ENCODE peak calls at places on chromosomes 13 and 19, in six cellular contexts. One of them, this sample, is unnamed.
A peak's percentile ranks its signal among the peaks of the same experiment; 100 is the strongest.

GRCh38 chr19:17421942-17422341 is 2.1 kb downstream of the MVB12A start:
- DNase-seq in substantia nigra: no peak
- DNase-seq in CD4-positive, alpha-beta T cell: no peak
- DNase-seq in progenitor cell of endocrine pancreas: no peak
- DNase-seq in retina: no peak
- DNase-seq in neural crest cell: no peak
- DNase-seq in this sample: no peak

GRCh38 chr13:78609464-78610205 is 6.3 kb upstream of the POU4F1 start:
- DNase-seq in retina: peak; percentile 81
- DNase-seq in neural crest cell: no peak
- DNase-seq in CD4-positive, alpha-beta T cell: no peak
- DNase-seq in substantia nigra: no peak
- DNase-seq in progenitor cell of endocrine pancreas: no peak
- DNase-seq in this sample: no peak

GRCh38 chr13:32746474-32746873 is 160.2 kb downstream of the PDS5B start:
- DNase-seq in retina: no peak
- DNase-seq in CD4-positive, alpha-beta T cell: no peak
- DNase-seq in progenitor cell of endocrine pancreas: no peak
- DNase-seq in substantia nigra: no peak
- DNase-seq in neural crest cell: no peak
- DNase-seq in this sample: no peak

GRCh38 chr19:20078696-20079095 is 896 bp downstream of the ZNF90 start:
- DNase-seq in substantia nigra: no peak
- DNase-seq in progenitor cell of endocrine pancreas: no peak
- DNase-seq in neural crest cell: peak; percentile 9
- DNase-seq in CD4-positive, alpha-beta T cell: no peak
- DNase-seq in retina: peak; percentile 53
- DNase-seq in this sample: no peak

GRCh38 chr19:7815325-7815724 is 14.7 kb upstream of the EVI5L start:
- DNase-seq in substantia nigra: no peak
- DNase-seq in neural crest cell: no peak
- DNase-seq in retina: no peak
- DNase-seq in CD4-positive, alpha-beta T cell: no peak
- DNase-seq in progenitor cell of endocrine pancreas: no peak
- DNase-seq in this sample: no peak

GRCh38 chr13:24165746-24166145 is 5.2 kb downstream of the SPATA13 start:
- DNase-seq in substantia nigra: no peak
- DNase-seq in retina: no peak
- DNase-seq in CD4-positive, alpha-beta T cell: no peak
- DNase-seq in neural crest cell: no peak
- DNase-seq in progenitor cell of endocrine pancreas: no peak
- DNase-seq in this sample: no peak

GRCh38 chr19:6802336-6803035 is 30.0 kb downstream of the VAV1 start:
- DNase-seq in progenitor cell of endocrine pancreas: no peak
- DNase-seq in retina: no peak
- DNase-seq in substantia nigra: no peak
- DNase-seq in neural crest cell: no peak
- DNase-seq in CD4-positive, alpha-beta T cell: peak; percentile 40
- DNase-seq in this sample: no peak

GRCh38 chr13:51797664-51798488 is 6.1 kb downstream of the DHRS12 start:
- DNase-seq in substantia nigra: no peak
- DNase-seq in neural crest cell: no peak
- DNase-seq in progenitor cell of endocrine pancreas: peak; percentile 35
- DNase-seq in retina: peak; percentile 71
- DNase-seq in CD4-positive, alpha-beta T cell: peak; percentile 49
- DNase-seq in this sample: peak; percentile 52

GRCh38 chr19:47022541-47023447 is 3.2 kb downstream of the NPAS1 start:
- DNase-seq in substantia nigra: no peak
- DNase-seq in progenitor cell of endocrine pancreas: no peak
- DNase-seq in retina: peak; percentile 57
- DNase-seq in neural crest cell: no peak
- DNase-seq in CD4-positive, alpha-beta T cell: no peak
- DNase-seq in this sample: no peak

GRCh38 chr19:1098177-1099051 is 3.2 kb upstream of the POLR2E start:
- DNase-seq in substantia nigra: no peak
- DNase-seq in neural crest cell: no peak
- DNase-seq in retina: no peak
- DNase-seq in progenitor cell of endocrine pancreas: no peak
- DNase-seq in CD4-positive, alpha-beta T cell: no peak
- DNase-seq in this sample: no peak

GRCh38 chr13:77299587-77299986 is 27.3 kb downstream of the MYCBP2 start:
- DNase-seq in retina: no peak
- DNase-seq in progenitor cell of endocrine pancreas: no peak
- DNase-seq in substantia nigra: no peak
- DNase-seq in CD4-positive, alpha-beta T cell: no peak
- DNase-seq in neural crest cell: no peak
- DNase-seq in this sample: no peak

GRCh38 chr19:1355258-1355973 is 28.3 kb upstream of the NDUFS7 start:
- DNase-seq in CD4-positive, alpha-beta T cell: no peak
- DNase-seq in neural crest cell: no peak
- DNase-seq in retina: peak; percentile 80
- DNase-seq in substantia nigra: no peak
- DNase-seq in progenitor cell of endocrine pancreas: no peak
- DNase-seq in this sample: no peak

GRCh38 chr13:50417597-50417996 is 402.4 kb downstream of the KCNRG start:
- DNase-seq in retina: no peak
- DNase-seq in neural crest cell: no peak
- DNase-seq in substantia nigra: no peak
- DNase-seq in CD4-positive, alpha-beta T cell: no peak
- DNase-seq in progenitor cell of endocrine pancreas: no peak
- DNase-seq in this sample: no peak

GRCh38 chr19:54460230-54461005 is 3.2 kb downstream of the LENG9 start:
- DNase-seq in retina: no peak
- DNase-seq in substantia nigra: no peak
- DNase-seq in CD4-positive, alpha-beta T cell: no peak
- DNase-seq in progenitor cell of endocrine pancreas: no peak
- DNase-seq in neural crest cell: no peak
- DNase-seq in this sample: no peak

GRCh38 chr19:12801466-12802266 is at the start of the genes PRDX2 and THSD8:
- DNase-seq in neural crest cell: peak; percentile 77
- DNase-seq in progenitor cell of endocrine pancreas: peak; percentile 84
- DNase-seq in CD4-positive, alpha-beta T cell: peak; percentile 80
- DNase-seq in retina: peak; percentile 96
- DNase-seq in substantia nigra: peak; percentile 64
- DNase-seq in this sample: no peak

GRCh38 chr13:93201992-93202558 is 24.5 kb upstream of the GPC6 start:
- DNase-seq in CD4-positive, alpha-beta T cell: no peak
- DNase-seq in retina: no peak
- DNase-seq in neural crest cell: no peak
- DNase-seq in progenitor cell of endocrine pancreas: no peak
- DNase-seq in substantia nigra: no peak
- DNase-seq in this sample: no peak

GRCh38 chr13:99378985-99379734 is 72.0 kb upstream of the GPR183 start:
- DNase-seq in retina: no peak
- DNase-seq in CD4-positive, alpha-beta T cell: no peak
- DNase-seq in neural crest cell: no peak
- DNase-seq in progenitor cell of endocrine pancreas: no peak
- DNase-seq in substantia nigra: no peak
- DNase-seq in this sample: no peak

GRCh38 chr13:34294483-34295129 is 476.7 kb downstream of the RFC3 start:
- DNase-seq in CD4-positive, alpha-beta T cell: no peak
- DNase-seq in substantia nigra: no peak
- DNase-seq in neural crest cell: no peak
- DNase-seq in progenitor cell of endocrine pancreas: no peak
- DNase-seq in retina: no peak
- DNase-seq in this sample: no peak

GRCh38 chr19:19575411-19575810 is 37.3 kb downstream of the CILP2 start:
- DNase-seq in neural crest cell: no peak
- DNase-seq in substantia nigra: no peak
- DNase-seq in progenitor cell of endocrine pancreas: no peak
- DNase-seq in retina: no peak
- DNase-seq in CD4-positive, alpha-beta T cell: no peak
- DNase-seq in this sample: no peak

GRCh38 chr19:7288977-7289376 is 5.2 kb downstream of the INSR start:
- DNase-seq in neural crest cell: no peak
- DNase-seq in CD4-positive, alpha-beta T cell: no peak
- DNase-seq in retina: no peak
- DNase-seq in substantia nigra: no peak
- DNase-seq in progenitor cell of endocrine pancreas: no peak
- DNase-seq in this sample: no peak

GRCh38 chr13:46181799-46182490 is at the start of gene LCP1:
- DNase-seq in CD4-positive, alpha-beta T cell: peak; percentile 63
- DNase-seq in substantia nigra: no peak
- DNase-seq in neural crest cell: no peak
- DNase-seq in retina: no peak
- DNase-seq in progenitor cell of endocrine pancreas: no peak
- DNase-seq in this sample: no peak

GRCh38 chr19:46803555-46803954 is 15.2 kb upstream of the SLC1A5 start:
- DNase-seq in progenitor cell of endocrine pancreas: no peak
- DNase-seq in neural crest cell: no peak
- DNase-seq in retina: no peak
- DNase-seq in substantia nigra: no peak
- DNase-seq in CD4-positive, alpha-beta T cell: no peak
- DNase-seq in this sample: no peak

GRCh38 chr19:12720851-12721655 is 2.7 kb downstream of the TNPO2 start:
- DNase-seq in neural crest cell: no peak
- DNase-seq in CD4-positive, alpha-beta T cell: no peak
- DNase-seq in retina: peak; percentile 59
- DNase-seq in substantia nigra: no peak
- DNase-seq in progenitor cell of endocrine pancreas: no peak
- DNase-seq in this sample: no peak

GRCh38 chr13:75947448-75947847 is 311.3 kb downstream of the LMO7 start:
- DNase-seq in neural crest cell: no peak
- DNase-seq in CD4-positive, alpha-beta T cell: no peak
- DNase-seq in substantia nigra: no peak
- DNase-seq in retina: no peak
- DNase-seq in progenitor cell of endocrine pancreas: no peak
- DNase-seq in this sample: no peak

GRCh38 chr19:39174558-39175544 is 21.9 kb upstream of the NCCRP1 start:
- DNase-seq in neural crest cell: no peak
- DNase-seq in substantia nigra: no peak
- DNase-seq in retina: no peak
- DNase-seq in CD4-positive, alpha-beta T cell: no peak
- DNase-seq in progenitor cell of endocrine pancreas: no peak
- DNase-seq in this sample: no peak

GRCh38 chr13:31096624-31097302 is 64.9 kb downstream of the HSPH1 start:
- DNase-seq in retina: no peak
- DNase-seq in CD4-positive, alpha-beta T cell: no peak
- DNase-seq in progenitor cell of endocrine pancreas: no peak
- DNase-seq in substantia nigra: no peak
- DNase-seq in neural crest cell: no peak
- DNase-seq in this sample: no peak

GRCh38 chr13:99656092-99656745 is 154.9 kb downstream of the TM9SF2 start:
- DNase-seq in CD4-positive, alpha-beta T cell: peak; percentile 77
- DNase-seq in retina: peak; percentile 91
- DNase-seq in neural crest cell: peak; percentile 88
- DNase-seq in progenitor cell of endocrine pancreas: peak; percentile 70
- DNase-seq in substantia nigra: peak; percentile 18
- DNase-seq in this sample: no peak

GRCh38 chr13:67308004-67308772 is 78.1 kb upstream of the PCDH9 start:
- DNase-seq in CD4-positive, alpha-beta T cell: no peak
- DNase-seq in substantia nigra: no peak
- DNase-seq in retina: no peak
- DNase-seq in neural crest cell: no peak
- DNase-seq in progenitor cell of endocrine pancreas: no peak
- DNase-seq in this sample: no peak

GRCh38 chr19:6297202-6297601 is 17.4 kb upstream of the MLLT1 start:
- DNase-seq in neural crest cell: no peak
- DNase-seq in retina: no peak
- DNase-seq in progenitor cell of endocrine pancreas: no peak
- DNase-seq in CD4-positive, alpha-beta T cell: no peak
- DNase-seq in substantia nigra: no peak
- DNase-seq in this sample: no peak

GRCh38 chr13:66367356-66367755 is 862.8 kb downstream of the PCDH9 start:
- DNase-seq in retina: no peak
- DNase-seq in substantia nigra: no peak
- DNase-seq in progenitor cell of endocrine pancreas: no peak
- DNase-seq in CD4-positive, alpha-beta T cell: no peak
- DNase-seq in neural crest cell: no peak
- DNase-seq in this sample: no peak

GRCh38 chr19:41821003-41821735 is 23.3 kb downstream of the LYPD4 start:
- DNase-seq in substantia nigra: no peak
- DNase-seq in progenitor cell of endocrine pancreas: no peak
- DNase-seq in neural crest cell: peak; percentile 14
- DNase-seq in retina: peak; percentile 50
- DNase-seq in CD4-positive, alpha-beta T cell: peak; percentile 14
- DNase-seq in this sample: peak; percentile 15

GRCh38 chr13:93505104-93505952 is 278.7 kb downstream of the GPC6 start:
- DNase-seq in substantia nigra: no peak
- DNase-seq in CD4-positive, alpha-beta T cell: no peak
- DNase-seq in retina: peak; percentile 28
- DNase-seq in neural crest cell: no peak
- DNase-seq in progenitor cell of endocrine pancreas: no peak
- DNase-seq in this sample: no peak

GRCh38 chr19:5466814-5467291 is 11.6 kb downstream of the ZNRF4 start:
- DNase-seq in CD4-positive, alpha-beta T cell: no peak
- DNase-seq in retina: no peak
- DNase-seq in neural crest cell: no peak
- DNase-seq in substantia nigra: no peak
- DNase-seq in progenitor cell of endocrine pancreas: no peak
- DNase-seq in this sample: no peak